ENCODE peak calls at places on chromosomes 16 and 17, in ten cellular contexts. U is fibroblast of the aortic adventitia; C is GM12878; D is dorsolateral prefrontal cortex; M is mesenchymal stem cell; X is foreskin fibroblast; Q is skeletal muscle cell; E is psoas muscle; Y is ovary; K is CD8-positive, alpha-beta memory T cell. O is an unnamed sample.
A peak's percentile ranks its signal among the peaks of the same experiment; 100 is the strongest.

GRCh38 chr16:81602377-81602776 is 157.8 kb downstream of the CMIP start:
- DNase-seq in U (no peak), C (no peak), D (no peak), M (no peak), X (no peak), Q (no peak), E (no peak), Y (no peak), K (no peak), O (no peak)

GRCh38 chr17:72465191-72466024 is 344.6 kb downstream of the SOX9 start:
- DNase-seq in U (peak; percentile 46), C (peak; percentile 93), D (no peak), M (peak; percentile 90), X (peak; percentile 92), Q (peak; percentile 30), E (no peak), Y (no peak), K (no peak), O (peak; percentile 73)

GRCh38 chr16:88561485-88562369 is 8.5 kb upstream of the ZC3H18 start:
- DNase-seq in U (peak; percentile 67), C (no peak), D (peak; percentile 67), M (peak; percentile 65), X (peak; percentile 77), Q (no peak), E (peak; percentile 33), Y (no peak), K (peak; percentile 33), O (peak; percentile 79)

GRCh38 chr17:15411556-15412198 is 55.7 kb downstream of the CDRT4 start:
- DNase-seq in U (peak; percentile 79), C (no peak), D (no peak), M (peak; percentile 22), X (peak; percentile 26), Q (no peak), E (peak; percentile 60), Y (no peak), K (no peak), O (no peak)

GRCh38 chr16:85569615-85570212 is 43.4 kb upstream of the GSE1 start:
- DNase-seq in U (no peak), C (peak; percentile 74), D (no peak), M (peak; percentile 92), X (no peak), Q (peak; percentile 69), E (no peak), Y (no peak), K (peak; percentile 37), O (no peak)

GRCh38 chr17:78992542-78993212 is 13.0 kb upstream of the LGALS3BP start:
- DNase-seq in U (no peak), C (no peak), D (no peak), M (no peak), X (no peak), Q (no peak), E (no peak), Y (peak; percentile 3), K (no peak), O (no peak)

GRCh38 chr17:29179232-29180036 is 764 bp downstream of the MYO18A start:
- DNase-seq in U (no peak), C (no peak), D (peak; percentile 27), M (peak; percentile 45), X (peak; percentile 35), Q (no peak), E (peak; percentile 30), Y (peak; percentile 35), K (no peak), O (peak; percentile 44)

GRCh38 chr17:18360518-18360917 is 2.8 kb downstream of the SHMT1 start:
- DNase-seq in U (no peak), C (no peak), D (no peak), M (no peak), X (no peak), Q (no peak), E (no peak), Y (no peak), K (no peak), O (no peak)

GRCh38 chr17:44966348-44967025 is 1.6 kb downstream of the C1QL1 start:
- DNase-seq in U (no peak), C (no peak), D (no peak), M (no peak), X (no peak), Q (no peak), E (no peak), Y (no peak), K (no peak), O (no peak)
- H3K4me3 ChIP-seq in U (no peak overlapping the region), C (no peak overlapping the region), D (peak overlapping the region; percentile 50), M (no peak overlapping the region), X (no peak overlapping the region), Q (peak overlapping the region; percentile 2), E (no peak overlapping the region), Y (no peak overlapping the region), K (no peak overlapping the region), O (no peak overlapping the region)

GRCh38 chr17:2177235-2177811 is 122.4 kb downstream of the HIC1 start:
- DNase-seq in U (no peak), C (no peak), D (no peak), M (peak; percentile 69), X (peak; percentile 75), Q (no peak), E (no peak), Y (no peak), K (no peak), O (no peak)

GRCh38 chr17:2181206-2181983 is 122.2 kb downstream of the SMG6 start:
- DNase-seq in U (peak; percentile 97), C (no peak), D (peak; percentile 74), M (peak; percentile 87), X (peak; percentile 95), Q (peak; percentile 84), E (peak; percentile 62), Y (peak; percentile 77), K (no peak), O (peak; percentile 89)

GRCh38 chr17:2180768-2181167 is 122.8 kb downstream of the SMG6 start:
- DNase-seq in U (no peak), C (no peak), D (no peak), M (no peak), X (no peak), Q (no peak), E (no peak), Y (no peak), K (no peak), O (no peak)

GRCh38 chr17:2178798-2179505 is 124.0 kb downstream of the HIC1 start:
- DNase-seq in U (no peak), C (no peak), D (no peak), M (no peak), X (no peak), Q (no peak), E (peak; percentile 22), Y (no peak), K (no peak), O (no peak)

DNA sequence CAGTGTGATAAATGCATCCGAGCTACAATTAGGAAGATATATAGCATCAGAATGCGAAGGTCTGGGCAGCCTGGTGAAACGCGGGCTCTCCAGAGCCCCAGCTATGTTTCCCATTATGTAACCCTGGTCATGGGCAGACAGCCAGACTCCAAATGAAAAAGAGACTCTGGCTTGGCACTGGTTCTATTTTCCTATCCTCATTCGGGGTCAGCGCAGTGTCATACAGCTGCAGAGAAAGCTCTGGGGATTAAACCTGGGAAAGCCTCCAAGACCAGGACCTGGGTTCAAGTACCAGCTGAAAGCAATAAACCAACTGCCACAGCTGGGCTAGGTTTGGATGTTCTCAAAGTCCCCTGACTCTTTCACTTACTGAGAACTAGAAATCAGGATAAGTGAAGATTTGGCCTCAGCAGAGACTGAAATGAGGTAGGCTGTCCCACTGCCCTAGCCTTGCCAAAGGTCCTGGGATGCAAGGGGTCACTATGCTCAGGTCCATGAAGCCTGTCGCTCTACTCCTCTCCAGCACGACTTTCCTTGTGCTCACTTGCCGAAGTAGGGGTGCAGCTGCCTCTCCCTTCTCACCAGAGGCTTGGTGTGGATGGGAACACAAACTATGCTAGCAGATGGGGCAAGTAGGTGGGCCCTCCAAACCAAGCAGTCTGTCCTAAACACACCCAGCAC is 123.8 kb downstream of the SMG6 start:
- DNase-seq in U (peak; percentile 99), C (no peak), D (peak; percentile 68), M (peak; percentile 92), X (peak; percentile 98), Q (peak; percentile 99), E (peak; percentile 78), Y (peak; percentile 92), K (no peak), O (peak; percentile 93)
- H3K4me3 ChIP-seq in U (no peak overlapping the region), C (no peak overlapping the region), D (no peak overlapping the region), M (no peak overlapping the region), X (no peak overlapping the region), Q (no peak overlapping the region), E (no peak overlapping the region), Y (no peak overlapping the region), K (no peak overlapping the region), O (no peak overlapping the region)

GRCh38 chr16:31877876-31878642 is 4.5 kb downstream of the ZNF267 start:
- DNase-seq in U (no peak), C (no peak), D (no peak), M (no peak), X (no peak), Q (no peak), E (no peak), Y (no peak), K (no peak), O (no peak)

GRCh38 chr16:31873556-31874353 is at the start of gene ZNF267:
- DNase-seq in U (peak; percentile 91), C (peak; percentile 50), D (peak; percentile 94), M (peak; percentile 95), X (peak; percentile 95), Q (peak; percentile 54), E (peak; percentile 93), Y (peak; percentile 96), K (peak; percentile 91), O (peak; percentile 99)

GRCh38 chr16:31876955-31877828 is 3.6 kb downstream of the ZNF267 start:
- DNase-seq in U (peak; percentile 89), C (peak; percentile 94), D (no peak), M (peak; percentile 95), X (peak; percentile 88), Q (peak; percentile 62), E (no peak), Y (no peak), K (peak; percentile 34), O (peak; percentile 80)

GRCh38 chr16:31874354-31875111 is 926 bp downstream of the ZNF267 start:
- DNase-seq in U (peak; percentile 73), C (peak; percentile 82), D (no peak), M (peak; percentile 88), X (peak; percentile 60), Q (no peak), E (no peak), Y (no peak), K (peak; percentile 24), O (peak; percentile 62)

GRCh38 chr16:31875112-31875803 is 1.7 kb downstream of the ZNF267 start:
- DNase-seq in U (peak; percentile 58), C (no peak), D (no peak), M (peak; percentile 81), X (peak; percentile 28), Q (no peak), E (no peak), Y (no peak), K (no peak), O (peak; percentile 62)
- H3K4me3 ChIP-seq in U (peak overlapping the region; percentile 96), C (peak overlapping the region; percentile 94), D (peak overlapping the region; percentile 94), M (no peak overlapping the region), X (peak overlapping the region; percentile 93), Q (peak overlapping the region; percentile 94), E (peak overlapping the region; percentile 99), Y (peak overlapping the region; percentile 71), K (peak overlapping the region; percentile 77), O (peak overlapping the region; percentile 89)

GRCh38 chr17:55254375-55254774 is 10.4 kb upstream of the HLF start:
- DNase-seq in U (no peak), C (no peak), D (no peak), M (no peak), X (no peak), Q (no peak), E (no peak), Y (no peak), K (no peak), O (no peak)

GRCh38 chr17:55259684-55260111 is 5.1 kb upstream of the HLF start:
- DNase-seq in U (no peak), C (no peak), D (no peak), M (no peak), X (no peak), Q (no peak), E (no peak), Y (no peak), K (no peak), O (no peak)

GRCh38 chr17:55263565-55264272 is 1.0 kb upstream of the HLF start:
- DNase-seq in U (no peak), C (no peak), D (no peak), M (no peak), X (no peak), Q (no peak), E (no peak), Y (no peak), K (no peak), O (no peak)

GRCh38 chr17:55261311-55261710 is 3.4 kb upstream of the HLF start:
- DNase-seq in U (no peak), C (no peak), D (no peak), M (no peak), X (no peak), Q (no peak), E (no peak), Y (no peak), K (no peak), O (no peak)

GRCh38 chr17:55258578-55259135 is 6.1 kb upstream of the HLF start:
- DNase-seq in U (no peak), C (no peak), D (no peak), M (no peak), X (no peak), Q (no peak), E (no peak), Y (no peak), K (no peak), O (no peak)
- H3K4me3 ChIP-seq in U (no peak overlapping the region), C (no peak overlapping the region), D (no peak overlapping the region), M (no peak overlapping the region), X (no peak overlapping the region), Q (no peak overlapping the region), E (no peak overlapping the region), Y (no peak overlapping the region), K (no peak overlapping the region), O (no peak overlapping the region)